ENCODE peak calls at places on chromosomes 5 and 9, in nine cellular contexts. W is right lobe of liver; R is NB4; C is CD4-positive, alpha-beta T cell; U is Calu3; E is tibial artery; Q is GM13977; L is GM20000; J is progenitor cell of endocrine pancreas. D is an unnamed sample.

GRCh38 chr9:76379494-76379893 is 14.7 kb downstream of the RFK start:
- DNase-seq in W (no peak), E (no peak), U (no peak), R (no peak), J (no peak), Q (no peak), C (no peak), L (no peak), D (no peak)

GRCh38 chr9:76374702-76375543 is 19.3 kb downstream of the RFK start:
- DNase-seq in U (peak; percentile 80), E (peak; percentile 36), C (no peak), L (no peak), Q (no peak), W (peak; percentile 89), J (no peak), R (no peak), D (no peak)

GRCh38 chr9:120737411-120737810 is 23.1 kb upstream of the MEGF9 start:
- DNase-seq in E (no peak), W (no peak), J (no peak), R (peak; percentile 46), C (no peak), Q (no peak), U (no peak), L (no peak), D (no peak)

GRCh38 chr5:12230659-12231058 is 326.4 kb upstream of the CTNND2 start:
- DNase-seq in E (no peak), U (no peak), J (no peak), Q (no peak), R (no peak), C (no peak), L (no peak), W (no peak), D (no peak)

GRCh38 chr9:82531795-82532194 is 531.1 kb downstream of the RASEF start:
- DNase-seq in U (no peak), L (no peak), E (no peak), Q (no peak), J (no peak), R (no peak), C (no peak), W (no peak), D (no peak)

GRCh38 chr9:129160712-129161533 is 17.1 kb downstream of the IER5L start:
- DNase-seq in Q (no peak), R (no peak), E (no peak), J (no peak), L (no peak), W (no peak), C (no peak), U (no peak), D (no peak)

GRCh38 chr5:19987594-19988345 is at the start of gene CDH18:
- DNase-seq in E (no peak), W (no peak), L (no peak), C (no peak), J (peak; percentile 42), U (peak; percentile 29), R (no peak), Q (peak; percentile 17), D (peak; percentile 65)

GRCh38 chr9:9718691-9719090 is 894.1 kb downstream of the PTPRD start:
- DNase-seq in C (no peak), U (no peak), Q (no peak), J (no peak), L (no peak), W (no peak), R (no peak), E (no peak), D (no peak)

GRCh38 chr5:142769251-142769792 is 855 bp upstream of the ARHGAP26 start:
- DNase-seq in L (no peak), J (no peak), U (peak; percentile 33), C (peak; percentile 5), W (no peak), Q (no peak), E (no peak), R (peak; percentile 35), D (no peak)

GRCh38 chr9:134916161-134916665 is 1.5 kb downstream of the FCN1 start:
- DNase-seq in Q (no peak), J (no peak), L (no peak), R (no peak), E (peak; percentile 12), U (no peak), C (no peak), W (no peak), D (peak; percentile 55)

GRCh38 chr9:22447607-22448305 is 1.1 kb downstream of the DMRTA1 start:
- DNase-seq in C (no peak), Q (no peak), W (no peak), R (no peak), J (no peak), L (no peak), E (no peak), U (peak; percentile 14), D (no peak)

GRCh38 chr9:17470449-17470848 is 108.4 kb upstream of the SH3GL2 start:
- DNase-seq in C (no peak), Q (no peak), W (no peak), E (no peak), R (no peak), L (no peak), J (no peak), U (no peak), D (no peak)

GRCh38 chr5:77627869-77628674 is 10.4 kb downstream of the OTP start:
- DNase-seq in R (no peak), J (no peak), C (no peak), W (no peak), Q (no peak), L (no peak), U (no peak), E (no peak), D (no peak)

GRCh38 chr9:129197978-129198736 is 20.1 kb upstream of the IER5L start:
- DNase-seq in R (no peak), C (no peak), E (peak; percentile 84), L (no peak), U (no peak), J (no peak), W (peak; percentile 33), Q (no peak), D (no peak)

GRCh38 chr5:61327761-61328753 is 4.0 kb upstream of the ZSWIM6 start:
- DNase-seq in W (no peak), E (no peak), J (no peak), Q (peak; percentile 53), U (no peak), L (peak; percentile 60), C (no peak), R (peak; percentile 80), D (no peak)

GRCh38 chr5:10775646-10776045 is 14.6 kb upstream of the DAP start:
- DNase-seq in J (no peak), U (no peak), Q (no peak), L (no peak), R (no peak), E (no peak), C (no peak), W (no peak), D (no peak)
- TF ChIP-seq CTCF in J (no peak), U (no peak), Q (peak; percentile 35), L (peak; percentile 18), R (no peak), E (no peak), C (no peak), W (no peak), D (no peak)

DNA sequence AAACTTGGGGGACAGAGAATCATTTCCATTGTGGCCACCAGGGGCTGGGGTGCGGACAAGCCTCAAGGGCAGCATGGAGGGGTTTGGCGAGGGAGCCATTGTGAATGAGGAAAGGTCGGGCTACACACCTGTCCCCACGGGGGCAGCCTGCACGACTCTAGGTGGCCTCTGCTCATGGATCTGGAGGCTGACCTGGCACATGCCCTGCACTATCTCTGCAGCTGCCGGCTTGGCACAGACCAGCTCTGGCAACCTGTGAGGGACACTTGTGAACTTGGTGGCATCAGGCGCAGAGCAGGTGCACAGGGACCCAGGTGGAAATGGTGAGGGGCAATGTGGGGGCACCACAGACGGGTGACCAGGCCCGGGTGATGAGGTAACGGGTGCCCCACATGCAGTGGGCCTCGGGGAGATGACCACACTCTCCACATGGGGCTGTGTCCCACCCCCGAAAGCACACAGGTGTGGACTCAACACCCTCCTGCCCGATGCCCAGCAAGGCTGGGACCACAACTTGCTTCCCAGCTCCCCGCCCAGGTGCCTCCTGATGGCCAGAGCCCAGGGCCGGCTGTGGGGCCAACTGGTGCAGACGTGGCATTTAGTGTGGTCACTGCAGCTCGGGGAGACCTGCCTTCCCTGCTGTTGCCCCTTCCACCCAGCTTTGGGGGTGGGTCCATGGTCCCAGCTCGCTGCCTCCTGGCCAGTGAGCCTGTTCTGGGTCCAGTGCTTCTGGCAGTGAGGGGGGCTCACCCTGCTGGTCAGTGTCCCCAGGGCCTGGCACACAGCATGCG is 60.9 kb upstream of the UBAC1 start:
- DNase-seq in E (peak; percentile 16), R (no peak), C (no peak), Q (no peak), W (peak; percentile 39), L (no peak), J (no peak), U (no peak), D (no peak)
- TF ChIP-seq CTCF in E (no peak), R (no peak), C (no peak), Q (no peak), W (no peak), L (no peak), J (no peak), U (no peak), D (no peak)

DNA sequence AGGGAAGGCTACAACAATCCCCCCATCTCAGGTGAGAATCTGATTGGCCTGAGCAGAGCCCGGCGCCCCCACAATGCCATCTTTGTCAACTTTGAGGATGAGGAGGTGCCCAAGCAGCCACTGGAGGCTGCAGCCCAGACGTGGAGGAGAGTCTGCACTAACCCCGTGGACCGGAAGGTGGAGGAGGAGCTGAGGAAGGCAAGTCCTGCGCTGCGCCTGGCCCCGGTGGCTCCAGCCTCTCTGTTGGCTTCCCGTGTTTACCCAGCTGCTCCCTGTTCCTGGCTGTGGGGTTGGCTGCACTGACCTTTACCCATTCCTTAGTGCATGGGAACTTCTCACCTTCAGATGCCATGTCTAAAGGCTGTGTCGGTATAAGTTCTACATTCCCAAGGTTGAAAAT is 11.0 kb upstream of the CEL start:
- DNase-seq in Q (peak; percentile 14), J (no peak), W (no peak), U (no peak), L (no peak), R (no peak), C (no peak), E (no peak), D (no peak)
- TF ChIP-seq CTCF in Q (no peak), J (no peak), W (no peak), U (no peak), L (no peak), R (no peak), C (no peak), E (no peak), D (no peak)

GRCh38 chr5:7690557-7690956 is 160.4 kb downstream of the CFAP90 start:
- DNase-seq in L (no peak), U (no peak), E (no peak), J (no peak), W (no peak), Q (no peak), C (no peak), R (no peak), D (no peak)
- TF ChIP-seq CTCF in L (no peak), U (no peak), E (no peak), J (no peak), W (no peak), Q (no peak), C (no peak), R (no peak), D (no peak)

GRCh38 chr5:141665995-141666940 is 15.1 kb upstream of the FCHSD1 start:
- DNase-seq in Q (no peak), W (no peak), E (no peak), J (no peak), R (no peak), C (no peak), U (no peak), L (no peak), D (no peak)
- TF ChIP-seq CTCF in Q (no peak), W (no peak), E (no peak), J (no peak), R (no peak), C (no peak), U (no peak), L (no peak), D (no peak)

GRCh38 chr5:146208916-146209522 is 5.6 kb downstream of the RBM27 start:
- DNase-seq in L (no peak), W (no peak), U (no peak), E (no peak), J (no peak), R (no peak), Q (no peak), C (no peak), D (no peak)
- TF ChIP-seq CTCF in L (no peak), W (no peak), U (peak; percentile 16), E (no peak), J (no peak), R (no peak), Q (peak; percentile 9), C (no peak), D (peak; percentile 42)

D was measured in chondrocyte.